ENCODE peak calls at places on chromosome 1, in six cellular contexts. W, N, H, F, Q and I are unnamed samples.

GRCh38 chr1:220094016-220094911 is at the start of gene IARS2:
- DNase-seq in Q (peak; percentile 93), N (peak; percentile 60), W (peak; percentile 91), H (peak; percentile 98), F (peak; percentile 97), I (peak; percentile 89)

GRCh38 chr1:17636612-17637011 is 97.1 kb downstream of the ARHGEF10L start:
- DNase-seq in Q (no peak), H (no peak), N (peak; percentile 31), W (no peak), F (no peak), I (peak; percentile 33)

GRCh38 chr1:61079276-61079897 is 3.0 kb upstream of the NFIA start:
- DNase-seq in H (no peak), F (no peak), W (no peak), Q (peak; percentile 71), N (no peak), I (no peak)

GRCh38 chr1:228064296-228064695 is 18.2 kb upstream of the ARF1 start:
- DNase-seq in F (peak; percentile 57), H (no peak), W (no peak), N (no peak), Q (no peak), I (no peak)

GRCh38 chr1:76713535-76713934 is 153.7 kb upstream of the ST6GALNAC5 start:
- DNase-seq in W (no peak), H (no peak), F (no peak), N (no peak), Q (no peak), I (no peak)

GRCh38 chr1:220339581-220339980 is 67.3 kb upstream of the RAB3GAP2 start:
- DNase-seq in N (no peak), F (no peak), H (no peak), Q (peak; percentile 27), W (no peak), I (no peak)

GRCh38 chr1:41496080-41497055 is 11.9 kb upstream of the EDN2 start:
- DNase-seq in N (peak; percentile 72), W (peak; percentile 90), Q (peak; percentile 88), F (peak; percentile 94), H (no peak), I (peak; percentile 84)

GRCh38 chr1:116064616-116065015 is 46.6 kb upstream of the MAB21L3 start:
- DNase-seq in N (no peak), F (no peak), W (no peak), H (no peak), Q (peak; percentile 39), I (no peak)

GRCh38 chr1:173093721-173094450 is 43.1 kb upstream of the TNFSF18 start:
- DNase-seq in N (peak; percentile 30), Q (no peak), W (no peak), F (no peak), H (no peak), I (no peak)

GRCh38 chr1:15110128-15110866 is 43.2 kb upstream of the TMEM51 start:
- DNase-seq in N (no peak), H (no peak), Q (no peak), F (no peak), W (no peak), I (no peak)

GRCh38 chr1:67942269-67942668 is 108.2 kb downstream of the DIRAS3 start:
- DNase-seq in Q (no peak), N (no peak), F (no peak), W (no peak), H (no peak), I (no peak)

GRCh38 chr1:218679988-218680743 is 335.0 kb downstream of the TGFB2 start:
- DNase-seq in N (no peak), Q (no peak), H (no peak), W (no peak), F (no peak), I (no peak)

GRCh38 chr1:40780678-40781613 is 2.6 kb upstream of the KCNQ4 start:
- DNase-seq in W (no peak), F (peak; percentile 31), H (no peak), N (no peak), Q (no peak), I (no peak)

GRCh38 chr1:12549106-12549459 is 68.9 kb downstream of the DHRS3 start:
- DNase-seq in N (no peak), Q (no peak), H (no peak), W (peak; percentile 82), F (peak; percentile 68), I (no peak)

GRCh38 chr1:67978988-67979516 is 71.4 kb downstream of the DIRAS3 start:
- DNase-seq in N (peak; percentile 100), W (no peak), F (no peak), H (no peak), Q (no peak), I (no peak)

GRCh38 chr1:182614796-182615451 is 10.7 kb upstream of the RGS16 start:
- DNase-seq in N (peak; percentile 73), F (peak; percentile 89), W (peak; percentile 83), H (peak; percentile 85), Q (peak; percentile 97), I (peak; percentile 92)

GRCh38 chr1:215002471-215002870 is 80.1 kb upstream of the KCNK2 start:
- DNase-seq in Q (no peak), H (no peak), F (no peak), W (no peak), N (peak; percentile 99), I (no peak)

GRCh38 chr1:19074361-19074901 is 118.0 kb upstream of the IFFO2 start:
- DNase-seq in N (peak; percentile 32), W (no peak), F (no peak), H (no peak), Q (no peak), I (no peak)

GRCh38 chr1:60867782-60868181 is 214.6 kb upstream of the NFIA start:
- DNase-seq in N (no peak), Q (no peak), W (no peak), F (no peak), H (no peak), I (no peak)

GRCh38 chr1:1385931-1386330 is 10.9 kb upstream of the AURKAIP1 start:
- DNase-seq in W (no peak), Q (no peak), F (no peak), H (peak; percentile 14), N (no peak), I (no peak)

GRCh38 chr1:111361761-111362160 is 65.8 kb downstream of the OVGP1 start:
- DNase-seq in F (no peak), N (no peak), H (no peak), Q (no peak), W (no peak), I (no peak)

GRCh38 chr1:8787218-8787617 is 30.2 kb downstream of the RERE start:
- DNase-seq in Q (no peak), W (no peak), F (no peak), N (no peak), H (no peak), I (no peak)

GRCh38 chr1:8791819-8792218 is 25.6 kb downstream of the RERE start:
- DNase-seq in H (no peak), Q (no peak), F (no peak), N (no peak), W (no peak), I (no peak)

GRCh38 chr1:8789314-8790214 is 27.9 kb downstream of the RERE start:
- DNase-seq in N (no peak), Q (no peak), W (no peak), F (no peak), H (no peak), I (no peak)

GRCh38 chr1:8790987-8791386 is 26.5 kb downstream of the RERE start:
- DNase-seq in Q (no peak), N (peak; percentile 54), F (no peak), H (no peak), W (no peak), I (no peak)

GRCh38 chr1:8790478-8790877 is 27.0 kb downstream of the RERE start:
- DNase-seq in Q (no peak), N (no peak), F (no peak), H (no peak), W (no peak), I (no peak)
- H3K4me3 ChIP-seq in Q (no peak overlapping the region), N (no peak overlapping the region), F (no peak overlapping the region), H (no peak overlapping the region), W (no peak overlapping the region), I (no peak overlapping the region)

GRCh38 chr1:3278416-3279181 is 175.9 kb upstream of the ARHGEF16 start:
- DNase-seq in W (no peak), F (no peak), N (no peak), Q (no peak), H (no peak), I (no peak)

GRCh38 chr1:3276341-3276800 is 178.1 kb upstream of the ARHGEF16 start:
- DNase-seq in Q (no peak), N (no peak), W (no peak), F (no peak), H (no peak), I (no peak)

GRCh38 chr1:3279182-3279470 is 175.3 kb upstream of the ARHGEF16 start:
- DNase-seq in F (no peak), Q (no peak), N (no peak), W (no peak), H (no peak), I (no peak)

GRCh38 chr1:3277121-3277520 is 177.3 kb upstream of the ARHGEF16 start:
- DNase-seq in W (no peak), H (no peak), N (no peak), F (no peak), Q (no peak), I (no peak)

DNA sequence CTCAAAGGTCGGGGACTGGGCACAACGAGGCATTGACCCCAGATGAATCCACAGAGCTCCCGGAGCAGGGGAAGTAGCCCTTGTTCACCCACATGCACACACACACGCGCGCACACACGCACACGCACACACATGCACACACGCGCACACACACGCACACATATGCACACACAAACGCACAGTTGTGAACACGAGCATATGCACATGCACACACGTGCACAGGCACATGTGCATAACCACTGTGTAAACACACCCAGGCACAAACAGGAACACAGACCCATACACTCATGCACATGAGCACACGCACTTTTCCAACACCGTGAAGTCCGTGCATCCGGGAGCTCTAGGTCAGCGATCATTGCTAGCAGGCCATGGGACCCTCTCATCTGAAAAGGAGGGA is 176.8 kb upstream of the ARHGEF16 start:
- DNase-seq in W (no peak), F (no peak), H (no peak), N (no peak), Q (no peak), I (no peak)
- TF ChIP-seq CTCF in W (no peak), F (no peak), H (no peak), N (no peak), Q (no peak), I (no peak)

DNA sequence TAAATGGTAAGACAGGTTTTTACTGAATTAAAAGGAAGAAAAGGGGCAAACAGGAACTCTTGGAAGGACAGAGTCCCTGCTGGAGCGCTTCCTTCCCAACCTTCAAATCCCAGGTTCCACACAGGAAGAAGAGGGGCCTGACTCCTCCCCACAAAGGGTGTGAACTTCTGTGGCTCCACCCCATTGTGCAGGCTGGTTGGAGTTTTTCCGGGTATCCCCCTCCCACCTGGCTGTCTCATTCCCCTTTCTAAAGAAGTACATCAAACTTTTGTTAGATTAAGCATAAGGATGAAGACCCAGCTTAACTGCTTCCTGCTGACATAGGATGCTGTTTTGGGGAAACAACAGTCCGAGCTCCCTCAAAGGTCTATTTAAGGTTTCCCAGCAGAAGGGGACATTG is 187.7 kb downstream of the FCRL5 start:
- DNase-seq in N (no peak), Q (no peak), F (no peak), H (no peak), W (no peak), I (no peak)
- H3K4me3 ChIP-seq in N (no peak overlapping the region), Q (no peak overlapping the region), F (no peak overlapping the region), H (no peak overlapping the region), W (no peak overlapping the region), I (no peak overlapping the region)

DNA sequence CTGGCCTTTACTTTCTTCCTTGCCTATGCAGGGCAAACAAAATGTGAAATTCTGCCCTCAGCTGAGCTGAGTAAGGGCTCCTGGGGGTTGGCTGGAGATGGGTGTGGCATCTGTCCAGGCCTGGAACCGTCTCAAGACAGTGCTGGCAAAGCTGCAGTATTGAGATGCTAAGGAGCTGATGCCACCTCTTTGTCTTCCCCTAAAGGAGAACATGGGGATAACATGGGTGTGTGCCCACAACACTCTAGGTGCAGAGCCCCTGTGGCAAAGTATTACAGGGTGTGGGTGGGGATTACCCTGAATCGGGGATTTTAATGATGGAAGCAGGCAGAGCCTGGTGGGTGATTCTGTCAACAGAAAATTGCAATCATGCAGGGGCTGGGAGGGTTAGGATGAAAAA is 2.5 kb upstream of the ST3GAL3 start:
- DNase-seq in H (no peak), W (peak; percentile 50), F (no peak), N (peak; percentile 18), Q (peak; percentile 67), I (peak; percentile 13)
- TF ChIP-seq CTCF in H (peak; percentile 34), W (no peak), F (no peak), N (peak; percentile 5), Q (peak; percentile 40), I (no peak)